ENCODE peak calls at places on chromosomes 13 and 19, in six cellular contexts. X is CD8-positive, alpha-beta memory T cell; L is heart right ventricle; Y is A549; K is endodermal cell; G is tibial nerve. A is an unnamed sample.

GRCh38 chr13:34577051-34577450 is 365.0 kb upstream of the NBEA start:
- DNase-seq in X (no peak), L (no peak), Y (no peak), K (no peak), G (no peak), A (no peak)

GRCh38 chr13:105721056-105721455 is 814.4 kb downstream of the EFNB2 start:
- DNase-seq in X (no peak), L (no peak), Y (no peak), K (no peak), G (no peak), A (no peak)

GRCh38 chr13:88217372-88217771 is 546.2 kb downstream of the SLITRK5 start:
- DNase-seq in X (no peak), L (no peak), Y (no peak), K (no peak), G (no peak), A (no peak)

GRCh38 chr13:66700336-66700735 is 529.8 kb downstream of the PCDH9 start:
- DNase-seq in X (no peak), L (no peak), Y (no peak), K (no peak), G (no peak), A (no peak)

GRCh38 chr19:52524086-52524485 is 3.4 kb upstream of the ZNF808 start:
- DNase-seq in X (no peak), L (no peak), Y (no peak), K (no peak), G (no peak), A (no peak)

GRCh38 chr19:17687857-17688784 is at the start of gene UNC13A:
- DNase-seq in X (peak; percentile 33), L (peak; percentile 40), Y (peak; percentile 39), K (peak; percentile 97), G (no peak), A (peak; percentile 35)

GRCh38 chr13:72463561-72463960 is 263.9 kb downstream of the MZT1 start:
- DNase-seq in X (no peak), L (peak; percentile 18), Y (no peak), K (no peak), G (no peak), A (peak; percentile 16)

GRCh38 chr13:99812611-99813010 is 159.0 kb downstream of the ZIC5 start:
- DNase-seq in X (no peak), L (no peak), Y (peak; percentile 11), K (no peak), G (no peak), A (peak; percentile 3)

GRCh38 chr13:103431880-103432279 is 365.7 kb upstream of the SLC10A2 start:
- DNase-seq in X (no peak), L (no peak), Y (no peak), K (no peak), G (no peak), A (no peak)

GRCh38 chr13:48038763-48039162 is 1.2 kb downstream of the NUDT15 start:
- DNase-seq in X (no peak), L (no peak), Y (no peak), K (peak; percentile 81), G (no peak), A (no peak)

GRCh38 chr13:44396963-44397580 is 23.4 kb downstream of the SERP2 start:
- DNase-seq in X (no peak), L (peak; percentile 38), Y (no peak), K (peak; percentile 83), G (no peak), A (peak; percentile 44)
- H3K4me3 ChIP-seq in X (no peak overlapping the region), L (no peak overlapping the region), Y (no peak overlapping the region), K (peak overlapping the region; percentile 66), G (no peak overlapping the region), A (no peak overlapping the region)

GRCh38 chr19:45879971-45880370 is 6.0 kb downstream of the IRF2BP1 start:
- DNase-seq in X (no peak), L (no peak), Y (no peak), K (no peak), G (no peak), A (no peak)

GRCh38 chr19:45883586-45883880 is 2.4 kb downstream of the IRF2BP1 start:
- DNase-seq in X (no peak), L (no peak), Y (no peak), K (peak; percentile 50), G (no peak), A (no peak)

GRCh38 chr19:45882652-45883585 is 3.0 kb downstream of the IRF2BP1 start:
- DNase-seq in X (peak; percentile 76), L (peak; percentile 63), Y (peak; percentile 97), K (peak; percentile 98), G (peak; percentile 54), A (peak; percentile 86)

GRCh38 chr19:45881082-45881908 is 4.6 kb downstream of the IRF2BP1 start:
- DNase-seq in X (no peak), L (no peak), Y (no peak), K (peak; percentile 56), G (no peak), A (no peak)

DNA sequence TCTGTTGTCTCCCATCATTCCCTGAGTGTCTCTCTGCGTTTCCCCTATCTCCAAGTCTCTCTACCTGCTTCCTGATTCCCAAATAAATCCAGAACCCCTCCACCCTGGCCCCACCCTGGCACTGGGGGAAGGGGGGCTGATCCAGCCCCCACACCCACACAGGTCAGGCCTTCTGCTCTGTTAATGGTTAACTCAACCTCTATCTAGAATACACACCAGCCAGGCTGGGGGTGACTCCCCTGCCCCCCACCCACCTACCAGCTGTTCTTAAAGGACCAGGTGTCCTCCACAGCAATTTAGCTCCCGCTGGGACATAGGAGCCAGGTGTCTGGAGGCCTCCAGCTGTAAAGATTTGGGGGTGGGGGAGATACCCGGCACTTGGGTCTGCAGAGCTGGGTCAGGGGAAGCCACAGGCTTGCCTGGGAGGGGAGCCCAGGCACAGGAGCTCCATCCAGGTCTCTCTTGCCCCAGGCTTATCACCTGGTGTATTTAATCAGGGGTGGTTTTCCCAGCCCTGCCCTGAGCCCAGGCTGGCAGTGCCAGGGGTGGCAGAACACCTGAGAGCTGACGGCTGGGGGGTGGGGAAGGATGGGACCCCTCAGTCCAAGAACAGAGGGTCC is 3.9 kb downstream of the IRF2BP1 start:
- DNase-seq in X (no peak), L (no peak), Y (no peak), K (peak; percentile 91), G (no peak), A (no peak)
- H3K4me3 ChIP-seq in X (no peak overlapping the region), L (no peak overlapping the region), Y (peak overlapping the region; percentile 70), K (peak overlapping the region; percentile 88), G (no peak overlapping the region), A (no peak overlapping the region)

GRCh38 chr19:2532252-2533071 is 56.5 kb downstream of the GADD45B start:
- DNase-seq in X (no peak), L (no peak), Y (peak; percentile 91), K (no peak), G (no peak), A (peak; percentile 66)
- H3K4me3 ChIP-seq in X (no peak overlapping the region), L (no peak overlapping the region), Y (no peak overlapping the region), K (no peak overlapping the region), G (no peak overlapping the region), A (no peak overlapping the region)

GRCh38 chr13:61339054-61339621 is 76.5 kb downstream of the PCDH20 start:
- DNase-seq in X (no peak), L (no peak), Y (no peak), K (no peak), G (no peak), A (no peak)
- H3K4me3 ChIP-seq in X (no peak overlapping the region), L (no peak overlapping the region), Y (no peak overlapping the region), K (no peak overlapping the region), G (no peak overlapping the region), A (no peak overlapping the region)